ENCODE peak calls at places on chromosomes 2 and 18, in ten cellular contexts. U is stimulated activated CD4-positive, alpha-beta T cell treated with anti-CD3 and anti-CD28 coated beads, Interleukin-1b, Interleukin-23, amount 100 ng/mL, for 4 hours; F is substantia nigra; Y is sigmoid colon; N is stimulated activated CD8-positive, alpha-beta memory T cell treated with anti-CD3 and anti-CD28 coated beads, Interleukin-4, amount 100 ng/mL, for 1 hour; X is RWPE1; Z is 8988T; O is BE2C; D is small intestine; S is fibroblast of lung. B is an unnamed sample.
A peak's percentile ranks its signal among the peaks of the same experiment; 100 is the strongest.

GRCh38 chr2:175187378-175187777 is 5.9 kb upstream of the ATP5MC3 start:
- DNase-seq in D (no peak), O (no peak), Z (no peak), Y (no peak), U (no peak), X (no peak), N (no peak), S (peak; percentile 11), F (no peak), B (no peak)

GRCh38 chr18:45521777-45522176 is 93.5 kb upstream of the SLC14A2 start:
- DNase-seq in F (no peak), S (peak; percentile 50), N (no peak), U (no peak), Y (no peak), Z (no peak), O (no peak), D (no peak), X (no peak), B (no peak)

GRCh38 chr2:218259099-218259921 is 1.5 kb upstream of the GPBAR1 start:
- DNase-seq in Y (peak; percentile 96), O (peak; percentile 86), N (no peak), X (no peak), S (peak; percentile 73), Z (no peak), U (no peak), F (no peak), D (no peak), B (no peak)

GRCh38 chr18:8045160-8045885 is 478.2 kb downstream of the PTPRM start:
- DNase-seq in F (no peak), Z (no peak), O (no peak), X (no peak), S (no peak), N (no peak), D (no peak), U (no peak), Y (no peak), B (no peak)

GRCh38 chr2:102615620-102616436 is 3.5 kb upstream of the SLC9A2 start:
- DNase-seq in F (peak; percentile 46), X (peak; percentile 66), S (peak; percentile 67), D (peak; percentile 73), Y (no peak), O (peak; percentile 29), N (peak; percentile 18), Z (peak; percentile 35), U (peak; percentile 21), B (peak; percentile 78)

GRCh38 chr18:35024965-35025364 is 16.2 kb upstream of the MAPRE2 start:
- DNase-seq in Z (no peak), U (no peak), S (peak; percentile 97), Y (peak; percentile 96), X (no peak), O (no peak), D (no peak), F (no peak), N (no peak), B (no peak)

GRCh38 chr2:85277416-85278158 is 50.2 kb downstream of the TGOLN2 start:
- DNase-seq in D (no peak), F (no peak), S (peak; percentile 78), X (no peak), O (no peak), U (no peak), N (no peak), Z (no peak), Y (peak; percentile 75), B (no peak)

GRCh38 chr2:219731173-219731572 is 103.7 kb downstream of the SLC4A3 start:
- DNase-seq in Z (no peak), X (no peak), F (no peak), U (no peak), Y (no peak), O (peak; percentile 16), N (no peak), S (no peak), D (no peak), B (peak; percentile 24)

GRCh38 chr18:61702007-61702406 is 190.8 kb downstream of the RNF152 start:
- DNase-seq in X (peak; percentile 7), N (no peak), U (no peak), F (no peak), Y (no peak), S (peak; percentile 51), O (no peak), Z (no peak), D (no peak), B (no peak)

GRCh38 chr2:181984060-181984459 is 1.6 kb upstream of the PPP1R1C start:
- DNase-seq in O (no peak), F (no peak), Y (no peak), S (no peak), N (no peak), X (no peak), U (no peak), D (no peak), Z (no peak), B (no peak)

GRCh38 chr2:170217778-170218251 is 39.9 kb downstream of the MYO3B start:
- DNase-seq in N (no peak), D (no peak), X (no peak), O (no peak), U (no peak), Z (no peak), Y (no peak), F (no peak), S (peak; percentile 88), B (no peak)

GRCh38 chr2:159712929-159713575 is 746 bp downstream of the MARCHF7 start:
- DNase-seq in O (no peak), S (peak; percentile 24), D (peak; percentile 5), Y (no peak), Z (no peak), X (no peak), F (no peak), N (no peak), U (no peak), B (no peak)

GRCh38 chr18:616380-616995 is 19.7 kb downstream of the CLUL1 start:
- DNase-seq in N (no peak), S (peak; percentile 73), D (peak; percentile 25), X (peak; percentile 41), Y (no peak), F (no peak), U (no peak), Z (no peak), O (no peak), B (peak; percentile 62)

GRCh38 chr2:241555711-241556110 is 2.8 kb upstream of the BOK start:
- DNase-seq in F (no peak), D (no peak), Y (no peak), X (no peak), S (no peak), N (no peak), Z (no peak), O (no peak), U (no peak), B (no peak)

GRCh38 chr2:191188550-191189093 is 37.8 kb upstream of the STAT4 start:
- DNase-seq in N (no peak), Z (no peak), O (no peak), U (no peak), D (no peak), X (no peak), S (no peak), Y (no peak), F (no peak), B (no peak)

GRCh38 chr18:26442139-26442538 is 106.2 kb downstream of the KCTD1 start:
- DNase-seq in U (no peak), N (no peak), S (peak; percentile 41), F (no peak), X (no peak), Z (no peak), Y (no peak), D (no peak), O (no peak), B (no peak)

GRCh38 chr2:12334289-12335003 is 382.3 kb upstream of the TRIB2 start:
- DNase-seq in D (no peak), Z (no peak), N (no peak), U (no peak), S (no peak), Y (no peak), X (no peak), O (no peak), F (no peak), B (no peak)

GRCh38 chr2:26477126-26477910 is 606 bp downstream of the OTOF start:
- DNase-seq in X (no peak), O (no peak), D (no peak), Y (no peak), F (no peak), Z (no peak), N (no peak), U (no peak), S (no peak), B (no peak)

GRCh38 chr2:11962707-11963358 is 216.4 kb downstream of the LPIN1 start:
- DNase-seq in N (no peak), Z (no peak), X (no peak), S (no peak), D (no peak), F (no peak), U (no peak), Y (no peak), O (no peak), B (peak; percentile 11)

GRCh38 chr2:88765154-88765948 is 73.9 kb downstream of the RPIA start:
- DNase-seq in F (no peak), Y (no peak), N (no peak), X (peak; percentile 48), U (peak; percentile 34), D (peak; percentile 52), O (peak; percentile 18), S (peak; percentile 6), Z (no peak), B (no peak)

GRCh38 chr18:8359076-8359475 is 250.2 kb upstream of the RAB12 start:
- DNase-seq in D (no peak), N (no peak), Z (no peak), O (no peak), Y (no peak), F (no peak), S (no peak), U (no peak), X (no peak), B (no peak)

GRCh38 chr2:2777213-2777612 is 446.1 kb upstream of the MYT1L start:
- DNase-seq in U (no peak), X (no peak), Y (no peak), O (no peak), F (no peak), D (no peak), Z (no peak), S (no peak), N (no peak), B (no peak)

GRCh38 chr2:137983581-137983980 is 19.3 kb downstream of the HNMT start:
- DNase-seq in D (no peak), U (no peak), Y (no peak), N (no peak), X (no peak), O (no peak), F (no peak), Z (no peak), S (no peak), B (no peak)

GRCh38 chr2:40199758-40200157 is 252.1 kb downstream of the SLC8A1 start:
- DNase-seq in Z (no peak), N (no peak), O (no peak), S (peak; percentile 61), X (no peak), F (no peak), D (no peak), U (no peak), Y (no peak), B (no peak)

GRCh38 chr18:24427484-24427883 is 1.0 kb downstream of the IMPACT start:
- DNase-seq in O (no peak), Z (no peak), N (no peak), U (no peak), F (no peak), Y (no peak), X (peak; percentile 4), S (peak; percentile 32), D (no peak), B (no peak)